ENCODE peak calls at places on chromosome 4, in ten cellular contexts. One of them, this sample, is unnamed.
A peak's percentile ranks its signal among the peaks of the same experiment; 100 is the strongest.

GRCh38 chr4:62644372-62644771 is 1444.2 kb downstream of the ADGRL3 start:
- DNase-seq in colonic mucosa: no peak
- DNase-seq in endodermal cell: peak; percentile 59
- DNase-seq in pancreas: no peak
- DNase-seq in lung: no peak
- DNase-seq in GM23338: peak; percentile 76
- DNase-seq in BE2C: peak; percentile 16
- DNase-seq in adrenal gland: no peak
- DNase-seq in CD8-positive, alpha-beta T cell: no peak
- DNase-seq in HCT116: no peak
- DNase-seq in this sample: no peak

GRCh38 chr4:71187399-71188196 is 151.2 kb upstream of the SLC4A4 start:
- DNase-seq in colonic mucosa: peak; percentile 66
- DNase-seq in endodermal cell: peak; percentile 79
- DNase-seq in pancreas: peak; percentile 79
- DNase-seq in lung: peak; percentile 50
- DNase-seq in GM23338: no peak
- DNase-seq in BE2C: peak; percentile 11
- DNase-seq in adrenal gland: no peak
- DNase-seq in CD8-positive, alpha-beta T cell: no peak
- DNase-seq in HCT116: no peak
- DNase-seq in this sample: peak; percentile 75

GRCh38 chr4:15805583-15806517 is 27.7 kb downstream of the CD38 start:
- DNase-seq in colonic mucosa: peak; percentile 51
- DNase-seq in endodermal cell: peak; percentile 73
- DNase-seq in pancreas: no peak
- DNase-seq in lung: peak; percentile 39
- DNase-seq in GM23338: peak; percentile 86
- DNase-seq in BE2C: peak; percentile 45
- DNase-seq in adrenal gland: peak; percentile 52
- DNase-seq in CD8-positive, alpha-beta T cell: peak; percentile 9
- DNase-seq in HCT116: peak; percentile 57
- DNase-seq in this sample: no peak

GRCh38 chr4:35541146-35541887 is 703.0 kb downstream of the ARAP2 start:
- DNase-seq in colonic mucosa: no peak
- DNase-seq in endodermal cell: peak; percentile 55
- DNase-seq in pancreas: peak; percentile 39
- DNase-seq in lung: no peak
- DNase-seq in GM23338: no peak
- DNase-seq in BE2C: no peak
- DNase-seq in adrenal gland: no peak
- DNase-seq in CD8-positive, alpha-beta T cell: no peak
- DNase-seq in HCT116: no peak
- DNase-seq in this sample: no peak

GRCh38 chr4:19850909-19851308 is 400.8 kb upstream of the SLIT2 start:
- DNase-seq in colonic mucosa: no peak
- DNase-seq in endodermal cell: no peak
- DNase-seq in pancreas: no peak
- DNase-seq in lung: no peak
- DNase-seq in GM23338: no peak
- DNase-seq in BE2C: no peak
- DNase-seq in adrenal gland: no peak
- DNase-seq in CD8-positive, alpha-beta T cell: no peak
- DNase-seq in HCT116: peak; percentile 31
- DNase-seq in this sample: no peak

GRCh38 chr4:5897674-5898073 is 4.8 kb upstream of the CRMP1 start:
- DNase-seq in colonic mucosa: no peak
- DNase-seq in endodermal cell: no peak
- DNase-seq in pancreas: no peak
- DNase-seq in lung: no peak
- DNase-seq in GM23338: no peak
- DNase-seq in BE2C: no peak
- DNase-seq in adrenal gland: no peak
- DNase-seq in CD8-positive, alpha-beta T cell: no peak
- DNase-seq in HCT116: no peak
- DNase-seq in this sample: no peak

GRCh38 chr4:87049508-87049907 is 114.7 kb downstream of the AFF1 start:
- DNase-seq in colonic mucosa: no peak
- DNase-seq in endodermal cell: no peak
- DNase-seq in pancreas: no peak
- DNase-seq in lung: no peak
- DNase-seq in GM23338: no peak
- DNase-seq in BE2C: no peak
- DNase-seq in adrenal gland: no peak
- DNase-seq in CD8-positive, alpha-beta T cell: no peak
- DNase-seq in HCT116: no peak
- DNase-seq in this sample: no peak

GRCh38 chr4:783133-783541 is 42.8 kb downstream of the CPLX1 start:
- DNase-seq in colonic mucosa: peak; percentile 22
- DNase-seq in endodermal cell: peak; percentile 42
- DNase-seq in pancreas: peak; percentile 67
- DNase-seq in lung: no peak
- DNase-seq in GM23338: no peak
- DNase-seq in BE2C: no peak
- DNase-seq in adrenal gland: no peak
- DNase-seq in CD8-positive, alpha-beta T cell: no peak
- DNase-seq in HCT116: no peak
- DNase-seq in this sample: peak; percentile 45

GRCh38 chr4:680931-681645 is 6.7 kb downstream of the MYL5 start:
- DNase-seq in colonic mucosa: peak; percentile 67
- DNase-seq in endodermal cell: peak; percentile 87
- DNase-seq in pancreas: peak; percentile 83
- DNase-seq in lung: no peak
- DNase-seq in GM23338: peak; percentile 77
- DNase-seq in BE2C: peak; percentile 91
- DNase-seq in adrenal gland: peak; percentile 82
- DNase-seq in CD8-positive, alpha-beta T cell: no peak
- DNase-seq in HCT116: no peak
- DNase-seq in this sample: peak; percentile 73

GRCh38 chr4:173538148-173538902 is 8.3 kb upstream of the HAND2 start:
- DNase-seq in colonic mucosa: no peak
- DNase-seq in endodermal cell: peak; percentile 75
- DNase-seq in pancreas: peak; percentile 72
- DNase-seq in lung: no peak
- DNase-seq in GM23338: peak; percentile 58
- DNase-seq in BE2C: peak; percentile 66
- DNase-seq in adrenal gland: no peak
- DNase-seq in CD8-positive, alpha-beta T cell: no peak
- DNase-seq in HCT116: no peak
- DNase-seq in this sample: no peak

GRCh38 chr4:151541438-151542071 is 132.6 kb downstream of the FHIP1A start:
- DNase-seq in colonic mucosa: no peak
- DNase-seq in endodermal cell: peak; percentile 71
- DNase-seq in pancreas: no peak
- DNase-seq in lung: no peak
- DNase-seq in GM23338: no peak
- DNase-seq in BE2C: peak; percentile 63
- DNase-seq in adrenal gland: no peak
- DNase-seq in CD8-positive, alpha-beta T cell: no peak
- DNase-seq in HCT116: peak; percentile 21
- DNase-seq in this sample: no peak

GRCh38 chr4:118989098-118990080 is 100.7 kb downstream of the SYNPO2 start:
- DNase-seq in colonic mucosa: no peak
- DNase-seq in endodermal cell: no peak
- DNase-seq in pancreas: no peak
- DNase-seq in lung: no peak
- DNase-seq in GM23338: no peak
- DNase-seq in BE2C: no peak
- DNase-seq in adrenal gland: no peak
- DNase-seq in CD8-positive, alpha-beta T cell: no peak
- DNase-seq in HCT116: no peak
- DNase-seq in this sample: no peak

GRCh38 chr4:122898370-122899150 is 23.8 kb downstream of the NUDT6 start:
- DNase-seq in colonic mucosa: peak; percentile 19
- DNase-seq in endodermal cell: no peak
- DNase-seq in pancreas: no peak
- DNase-seq in lung: no peak
- DNase-seq in GM23338: no peak
- DNase-seq in BE2C: no peak
- DNase-seq in adrenal gland: peak; percentile 27
- DNase-seq in CD8-positive, alpha-beta T cell: no peak
- DNase-seq in HCT116: peak; percentile 82
- DNase-seq in this sample: no peak

GRCh38 chr4:912548-913279 is 19.4 kb downstream of the GAK start:
- DNase-seq in colonic mucosa: peak; percentile 40
- DNase-seq in endodermal cell: no peak
- DNase-seq in pancreas: peak; percentile 21
- DNase-seq in lung: no peak
- DNase-seq in GM23338: no peak
- DNase-seq in BE2C: no peak
- DNase-seq in adrenal gland: no peak
- DNase-seq in CD8-positive, alpha-beta T cell: no peak
- DNase-seq in HCT116: no peak
- DNase-seq in this sample: peak; percentile 1

GRCh38 chr4:166039822-166040221 is 166.8 kb downstream of the TLL1 start:
- DNase-seq in colonic mucosa: no peak
- DNase-seq in endodermal cell: no peak
- DNase-seq in pancreas: no peak
- DNase-seq in lung: no peak
- DNase-seq in GM23338: no peak
- DNase-seq in BE2C: no peak
- DNase-seq in adrenal gland: no peak
- DNase-seq in CD8-positive, alpha-beta T cell: no peak
- DNase-seq in HCT116: no peak
- DNase-seq in this sample: no peak
- H3K4me1 ChIP-seq in colonic mucosa: no peaks in the 10 kb centered on the region
- H3K4me1 ChIP-seq in endodermal cell: no peaks in the 10 kb centered on the region
- H3K4me1 ChIP-seq in pancreas: no peaks in the 10 kb centered on the region
- H3K4me1 ChIP-seq in lung: no peaks in the 10 kb centered on the region
- H3K4me1 ChIP-seq in GM23338: peaks cover 10% of the 10 kb centered on the region
- H3K4me1 ChIP-seq in BE2C: no peaks in the 10 kb centered on the region
- H3K4me1 ChIP-seq in adrenal gland: no peaks in the 10 kb centered on the region
- H3K4me1 ChIP-seq in CD8-positive, alpha-beta T cell: no peaks in the 10 kb centered on the region
- H3K4me1 ChIP-seq in HCT116: no peaks in the 10 kb centered on the region
- H3K4me1 ChIP-seq in this sample: no peaks in the 10 kb centered on the region

GRCh38 chr4:170400346-170400745 is 310.6 kb upstream of the AADAT start:
- DNase-seq in colonic mucosa: no peak
- DNase-seq in endodermal cell: peak; percentile 48
- DNase-seq in pancreas: no peak
- DNase-seq in lung: no peak
- DNase-seq in GM23338: peak; percentile 29
- DNase-seq in BE2C: no peak
- DNase-seq in adrenal gland: no peak
- DNase-seq in CD8-positive, alpha-beta T cell: no peak
- DNase-seq in HCT116: no peak
- DNase-seq in this sample: no peak
- TF ChIP-seq CTCF in colonic mucosa: no peak
- TF ChIP-seq CTCF in endodermal cell: peak; percentile 69
- TF ChIP-seq CTCF in pancreas: no peak
- TF ChIP-seq CTCF in lung: no peak
- TF ChIP-seq CTCF in GM23338: no peak
- TF ChIP-seq CTCF in BE2C: no peak
- TF ChIP-seq CTCF in adrenal gland: no peak
- TF ChIP-seq CTCF in CD8-positive, alpha-beta T cell: no peak
- TF ChIP-seq CTCF in HCT116: no peak
- TF ChIP-seq CTCF in this sample: no peak

GRCh38 chr4:41015031-41015675 is 199.2 kb downstream of the APBB2 start:
- DNase-seq in colonic mucosa: no peak
- DNase-seq in endodermal cell: no peak
- DNase-seq in pancreas: no peak
- DNase-seq in lung: no peak
- DNase-seq in GM23338: no peak
- DNase-seq in BE2C: no peak
- DNase-seq in adrenal gland: no peak
- DNase-seq in CD8-positive, alpha-beta T cell: no peak
- DNase-seq in HCT116: no peak
- DNase-seq in this sample: no peak
- H3K4me1 ChIP-seq in colonic mucosa: no peaks in the 10 kb centered on the region
- H3K4me1 ChIP-seq in endodermal cell: peaks cover 3% of the 10 kb centered on the region
- H3K4me1 ChIP-seq in pancreas: peaks cover 4% of the 10 kb centered on the region
- H3K4me1 ChIP-seq in lung: no peaks in the 10 kb centered on the region
- H3K4me1 ChIP-seq in GM23338: peaks cover 8% of the 10 kb centered on the region
- H3K4me1 ChIP-seq in BE2C: no peaks in the 10 kb centered on the region
- H3K4me1 ChIP-seq in adrenal gland: no peaks in the 10 kb centered on the region
- H3K4me1 ChIP-seq in CD8-positive, alpha-beta T cell: no peaks in the 10 kb centered on the region
- H3K4me1 ChIP-seq in HCT116: no peaks in the 10 kb centered on the region
- H3K4me1 ChIP-seq in this sample: no peaks in the 10 kb centered on the region

GRCh38 chr4:83757121-83757621 is 221.3 kb downstream of the GPAT3 start:
- DNase-seq in colonic mucosa: no peak
- DNase-seq in endodermal cell: no peak
- DNase-seq in pancreas: no peak
- DNase-seq in lung: no peak
- DNase-seq in GM23338: no peak
- DNase-seq in BE2C: peak; percentile 82
- DNase-seq in adrenal gland: no peak
- DNase-seq in CD8-positive, alpha-beta T cell: no peak
- DNase-seq in HCT116: no peak
- DNase-seq in this sample: no peak

GRCh38 chr4:83751336-83751949 is 215.5 kb downstream of the GPAT3 start:
- DNase-seq in colonic mucosa: no peak
- DNase-seq in endodermal cell: no peak
- DNase-seq in pancreas: no peak
- DNase-seq in lung: no peak
- DNase-seq in GM23338: no peak
- DNase-seq in BE2C: peak; percentile 57
- DNase-seq in adrenal gland: no peak
- DNase-seq in CD8-positive, alpha-beta T cell: no peak
- DNase-seq in HCT116: peak; percentile 32
- DNase-seq in this sample: no peak

GRCh38 chr4:83758331-83758730 is 222.4 kb downstream of the GPAT3 start:
- DNase-seq in colonic mucosa: no peak
- DNase-seq in endodermal cell: no peak
- DNase-seq in pancreas: no peak
- DNase-seq in lung: no peak
- DNase-seq in GM23338: no peak
- DNase-seq in BE2C: no peak
- DNase-seq in adrenal gland: no peak
- DNase-seq in CD8-positive, alpha-beta T cell: no peak
- DNase-seq in HCT116: no peak
- DNase-seq in this sample: no peak

DNA sequence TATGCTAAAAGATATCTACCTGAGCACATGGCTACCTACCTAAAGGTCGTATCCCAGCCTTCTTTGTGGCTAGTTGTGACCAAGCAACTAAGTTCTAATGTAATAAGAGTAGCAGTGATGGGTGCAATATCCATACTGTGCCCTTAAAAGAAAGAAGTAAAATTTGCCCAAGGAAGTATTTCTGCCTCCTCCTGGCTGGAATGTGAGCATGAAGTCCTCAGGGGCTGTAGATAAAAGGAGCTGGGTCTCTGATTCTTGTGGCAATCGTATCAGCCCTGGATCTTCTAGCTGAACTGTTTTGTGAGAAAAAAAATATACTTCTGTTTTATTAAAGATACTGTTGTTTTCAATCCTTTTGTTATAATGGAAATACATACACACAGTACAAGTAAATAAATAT is 217.4 kb downstream of the GPAT3 start:
- DNase-seq in colonic mucosa: no peak
- DNase-seq in endodermal cell: no peak
- DNase-seq in pancreas: no peak
- DNase-seq in lung: no peak
- DNase-seq in GM23338: peak; percentile 59
- DNase-seq in BE2C: no peak
- DNase-seq in adrenal gland: no peak
- DNase-seq in CD8-positive, alpha-beta T cell: no peak
- DNase-seq in HCT116: no peak
- DNase-seq in this sample: no peak
- TF ChIP-seq CTCF in colonic mucosa: no peak
- TF ChIP-seq CTCF in endodermal cell: peak; percentile 71
- TF ChIP-seq CTCF in pancreas: no peak
- TF ChIP-seq CTCF in lung: no peak
- TF ChIP-seq CTCF in GM23338: peak; percentile 68
- TF ChIP-seq CTCF in BE2C: peak; percentile 20
- TF ChIP-seq CTCF in adrenal gland: no peak
- TF ChIP-seq CTCF in CD8-positive, alpha-beta T cell: no peak
- TF ChIP-seq CTCF in HCT116: no peak
- TF ChIP-seq CTCF in this sample: no peak

This sample was measured in right lobe of liver.